ENCODE peak calls at places on chromosomes 11 and 22, in nine cellular contexts. C is tibial nerve; R is pancreas; I is coronary artery; H is mucosa of descending colon; G is naive thymus-derived CD4-positive, alpha-beta T cell; F is tibial artery; M is IMR-90; P is DND-41. N is an unnamed sample.

GRCh38 chr11:101169944-101170343 is 40.3 kb upstream of the PGR start:
- DNase-seq in C (no peak), R (no peak), I (no peak), H (no peak), G (no peak), F (no peak), M (no peak), P (no peak), N (no peak)

GRCh38 chr11:130522284-130522961 is 74.0 kb downstream of the ADAMTS15 start:
- DNase-seq in C (peak; percentile 94), R (peak; percentile 87), I (peak; percentile 96), H (peak; percentile 68), G (no peak), F (peak; percentile 98), M (peak; percentile 97), P (no peak), N (no peak)

GRCh38 chr11:11514246-11514645 is 107.6 kb downstream of the GALNT18 start:
- DNase-seq in C (no peak), R (no peak), I (no peak), H (no peak), G (no peak), F (no peak), M (no peak), P (no peak), N (no peak)

GRCh38 chr11:120121914-120122473 is 15.9 kb downstream of the TRIM29 start:
- DNase-seq in C (peak; percentile 17), R (no peak), I (no peak), H (no peak), G (no peak), F (no peak), M (no peak), P (no peak), N (no peak)

GRCh38 chr11:86952221-86952875 is 2.8 kb downstream of the FZD4 start:
- DNase-seq in C (no peak), R (no peak), I (no peak), H (no peak), G (no peak), F (no peak), M (no peak), P (no peak), N (no peak)

GRCh38 chr22:22520020-22520656 is at the start of gene ZNF280A:
- DNase-seq in C (peak; percentile 42), R (no peak), I (no peak), H (no peak), G (no peak), F (no peak), M (no peak), P (no peak), N (no peak)

GRCh38 chr22:43879901-43880742 is 11.7 kb downstream of the PNPLA5 start:
- DNase-seq in C (no peak), R (no peak), I (no peak), H (no peak), G (no peak), F (no peak), M (no peak), P (no peak), N (no peak)

GRCh38 chr22:50490531-50491308 is 4.1 kb downstream of the MIOX start:
- DNase-seq in C (no peak), R (no peak), I (no peak), H (no peak), G (no peak), F (no peak), M (no peak), P (no peak), N (no peak)

DNA sequence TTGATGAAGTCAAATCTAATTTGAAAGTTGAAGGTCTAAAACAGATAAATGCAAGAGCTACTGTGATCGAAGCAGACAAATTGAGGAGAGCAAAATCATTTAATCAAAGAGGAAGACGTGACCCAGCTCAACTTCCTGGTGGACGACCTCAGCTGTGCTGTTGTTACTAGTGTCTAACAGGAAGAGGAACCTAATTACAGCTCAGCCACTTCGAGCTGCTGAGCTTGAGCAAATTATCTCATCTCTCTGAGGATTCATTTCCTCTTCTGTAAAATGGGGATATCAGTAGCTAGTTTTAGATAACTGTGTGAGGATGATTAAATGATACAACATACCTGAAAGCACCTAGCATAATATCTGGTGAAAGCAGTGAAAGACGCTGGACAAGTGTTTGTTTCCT is 48.6 kb upstream of the OLFML1 start:
- DNase-seq in C (peak; percentile 8), R (no peak), I (no peak), H (peak; percentile 19), G (peak; percentile 13), F (no peak), M (no peak), P (no peak), N (peak; percentile 25)
- H3K4me3 ChIP-seq in C (no peak overlapping the region), R (no peak overlapping the region), I (no peak overlapping the region), H (no peak overlapping the region), G (no peak overlapping the region), F (no peak overlapping the region), M (no peak overlapping the region), P (no peak overlapping the region), N (no peak overlapping the region)

GRCh38 chr11:15690326-15690725 is 575.6 kb downstream of the INSC start:
- DNase-seq in C (no peak), R (no peak), I (no peak), H (no peak), G (no peak), F (no peak), M (no peak), P (no peak), N (no peak)

GRCh38 chr11:15692739-15693138 is 578.0 kb downstream of the INSC start:
- DNase-seq in C (no peak), R (no peak), I (no peak), H (no peak), G (no peak), F (no peak), M (peak; percentile 65), P (no peak), N (no peak)

GRCh38 chr11:15685311-15685710 is 570.6 kb downstream of the INSC start:
- DNase-seq in C (no peak), R (no peak), I (no peak), H (no peak), G (no peak), F (no peak), M (no peak), P (no peak), N (no peak)

GRCh38 chr11:15687342-15687741 is 572.6 kb downstream of the INSC start:
- DNase-seq in C (no peak), R (no peak), I (no peak), H (no peak), G (no peak), F (no peak), M (peak; percentile 24), P (no peak), N (no peak)

GRCh38 chr11:15688351-15688792 is 573.6 kb downstream of the INSC start:
- DNase-seq in C (peak; percentile 69), R (no peak), I (no peak), H (no peak), G (no peak), F (no peak), M (peak; percentile 68), P (no peak), N (no peak)
- H3K4me3 ChIP-seq in C (no peak overlapping the region), R (no peak overlapping the region), I (no peak overlapping the region), H (no peak overlapping the region), G (no peak overlapping the region), F (no peak overlapping the region), M (no peak overlapping the region), P (no peak overlapping the region), N (no peak overlapping the region)

DNA sequence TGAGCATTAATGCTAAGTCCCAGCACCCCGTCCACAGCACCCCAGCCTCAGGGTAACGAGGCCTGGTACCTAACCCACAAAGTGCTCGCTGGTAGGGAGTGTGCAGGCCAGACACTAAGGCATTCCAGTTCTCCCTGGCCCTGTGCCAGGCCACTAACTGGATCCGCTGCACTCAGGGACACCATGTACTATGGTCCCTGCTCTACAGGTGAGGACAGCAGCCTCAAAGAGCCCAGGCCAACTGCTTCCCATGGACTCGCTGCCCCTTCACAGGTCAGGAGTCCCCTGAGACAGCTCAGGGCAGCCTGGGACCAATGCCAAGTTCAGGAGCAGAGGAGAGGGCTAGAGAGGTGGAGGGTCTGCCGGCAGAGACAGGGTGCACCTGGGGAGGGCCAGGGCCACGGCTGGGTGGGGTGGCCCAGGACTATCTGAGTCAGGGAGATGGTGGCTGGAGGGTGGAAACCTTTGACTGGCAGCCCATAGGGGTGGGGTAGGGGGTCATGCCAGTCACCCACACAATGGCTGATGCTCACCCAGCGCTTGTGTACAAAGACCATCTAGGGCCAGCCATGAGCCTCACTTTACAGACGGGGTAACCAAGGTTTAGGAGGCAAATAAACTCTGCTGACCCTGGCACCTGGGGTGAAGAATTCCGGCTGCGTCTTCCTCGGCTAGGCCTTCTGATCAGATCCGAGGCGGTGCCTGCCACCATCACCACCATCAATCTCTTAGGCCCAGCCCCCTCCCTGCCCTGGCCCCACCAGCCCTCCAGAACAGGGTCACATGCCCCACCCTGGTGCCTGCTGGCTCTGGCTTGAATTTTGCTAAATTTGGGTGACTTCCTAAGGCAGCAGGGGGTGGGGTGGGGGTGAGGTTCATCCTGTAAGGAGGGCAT is 5.6 kb downstream of the OSBPL5 start:
- DNase-seq in C (peak; percentile 65), R (peak; percentile 87), I (no peak), H (peak; percentile 58), G (no peak), F (peak; percentile 91), M (no peak), P (no peak), N (no peak)
- H3K4me3 ChIP-seq in C (peak overlapping the region; percentile 59), R (peak overlapping the region; percentile 5), I (peak overlapping the region; percentile 74), H (no peak overlapping the region), G (no peak overlapping the region), F (peak overlapping the region; percentile 58), M (peak overlapping the region; percentile 53), P (no peak overlapping the region), N (no peak overlapping the region)

GRCh38 chr22:40680819-40681183 is 1.5 kb downstream of the MCHR1 start:
- DNase-seq in C (no peak), R (no peak), I (no peak), H (no peak), G (no peak), F (no peak), M (no peak), P (no peak), N (no peak)

GRCh38 chr22:40676644-40677043 is 2.6 kb upstream of the MCHR1 start:
- DNase-seq in C (no peak), R (no peak), I (no peak), H (no peak), G (no peak), F (no peak), M (no peak), P (no peak), N (no peak)

GRCh38 chr22:40679249-40679963 is at the start of gene MCHR1:
- DNase-seq in C (no peak), R (no peak), I (no peak), H (no peak), G (no peak), F (no peak), M (peak; percentile 14), P (no peak), N (no peak)

GRCh38 chr22:40679964-40680818 is 907 bp downstream of the MCHR1 start:
- DNase-seq in C (no peak), R (no peak), I (no peak), H (no peak), G (no peak), F (no peak), M (peak; percentile 31), P (no peak), N (no peak)

DNA sequence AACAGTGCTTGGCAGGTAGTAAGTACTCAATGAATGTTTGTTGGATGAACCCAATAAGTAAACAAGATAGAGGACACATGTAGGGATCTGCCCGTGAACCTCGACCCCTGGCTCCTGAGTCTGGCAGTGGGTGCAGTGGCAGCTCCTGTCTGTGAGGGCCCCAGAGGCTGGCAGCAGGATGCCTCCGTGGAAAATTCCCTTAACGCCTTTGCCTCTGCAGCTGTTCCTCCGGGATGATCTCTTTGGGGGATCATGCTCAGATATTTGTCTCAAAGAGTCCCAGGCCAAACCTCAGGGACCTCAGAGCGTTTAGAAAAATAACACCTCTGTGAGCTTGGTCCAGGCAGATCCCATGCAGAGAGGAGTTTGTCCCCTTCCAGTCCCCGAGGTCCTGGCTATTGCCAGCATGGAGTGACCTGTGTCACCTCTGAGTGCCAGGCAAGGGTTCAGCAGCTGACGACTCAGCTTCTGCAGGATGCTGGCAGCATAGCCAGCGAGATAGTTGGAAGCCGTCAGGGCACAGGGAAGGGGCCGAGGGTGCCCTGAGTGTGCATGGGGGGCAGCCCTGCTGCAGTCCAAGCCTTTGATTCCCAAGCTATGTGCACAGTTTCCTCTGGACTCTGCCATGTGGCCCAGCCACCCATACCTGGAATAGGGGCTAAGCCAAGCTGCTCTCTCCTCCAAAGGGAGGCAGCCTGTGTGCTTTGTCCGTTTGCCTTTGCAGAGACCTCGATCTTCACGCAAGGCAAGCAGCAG is 613 bp upstream of the MCHR1 start:
- DNase-seq in C (no peak), R (no peak), I (no peak), H (no peak), G (no peak), F (no peak), M (no peak), P (no peak), N (no peak)
- H3K4me3 ChIP-seq in C (peak overlapping the region; percentile 39), R (no peak overlapping the region), I (peak overlapping the region; percentile 57), H (no peak overlapping the region), G (no peak overlapping the region), F (no peak overlapping the region), M (no peak overlapping the region), P (no peak overlapping the region), N (no peak overlapping the region)